ENCODE peak calls at places on chromosome 14, in eight cellular contexts. One of them, this sample, is unnamed.

GRCh38 chr14:72758993-72759392 is 134.9 kb downstream of the DPF3 start:
- DNase-seq in GM10248: no peak
- DNase-seq in endodermal cell: no peak
- DNase-seq in uterus: no peak
- DNase-seq in BE2C: no peak
- DNase-seq in cardiac fibroblast: no peak
- DNase-seq in kidney epithelial cell: no peak
- DNase-seq in suprapubic skin: no peak
- DNase-seq in this sample: no peak

GRCh38 chr14:33914676-33915516 is 36.0 kb downstream of the EGLN3 start:
- DNase-seq in GM10248: no peak
- DNase-seq in endodermal cell: peak; percentile 73
- DNase-seq in uterus: no peak
- DNase-seq in BE2C: no peak
- DNase-seq in cardiac fibroblast: peak; percentile 82
- DNase-seq in kidney epithelial cell: peak; percentile 57
- DNase-seq in suprapubic skin: no peak
- DNase-seq in this sample: no peak

GRCh38 chr14:102616318-102616717 is 23.9 kb downstream of the RCOR1 start:
- DNase-seq in GM10248: no peak
- DNase-seq in endodermal cell: no peak
- DNase-seq in uterus: no peak
- DNase-seq in BE2C: no peak
- DNase-seq in cardiac fibroblast: no peak
- DNase-seq in kidney epithelial cell: no peak
- DNase-seq in suprapubic skin: no peak
- DNase-seq in this sample: no peak

GRCh38 chr14:57057803-57058202 is 210.9 kb downstream of the EXOC5 start:
- DNase-seq in GM10248: no peak
- DNase-seq in endodermal cell: peak; percentile 57
- DNase-seq in uterus: no peak
- DNase-seq in BE2C: no peak
- DNase-seq in cardiac fibroblast: no peak
- DNase-seq in kidney epithelial cell: no peak
- DNase-seq in suprapubic skin: no peak
- DNase-seq in this sample: peak; percentile 6

GRCh38 chr14:68104518-68104917 is 284.9 kb downstream of the RAD51B start:
- DNase-seq in GM10248: no peak
- DNase-seq in endodermal cell: no peak
- DNase-seq in uterus: no peak
- DNase-seq in BE2C: no peak
- DNase-seq in cardiac fibroblast: peak; percentile 83
- DNase-seq in kidney epithelial cell: peak; percentile 84
- DNase-seq in suprapubic skin: no peak
- DNase-seq in this sample: no peak

GRCh38 chr14:80485764-80486163 is 274.5 kb upstream of the DIO2 start:
- DNase-seq in GM10248: no peak
- DNase-seq in endodermal cell: no peak
- DNase-seq in uterus: no peak
- DNase-seq in BE2C: no peak
- DNase-seq in cardiac fibroblast: no peak
- DNase-seq in kidney epithelial cell: no peak
- DNase-seq in suprapubic skin: no peak
- DNase-seq in this sample: no peak

GRCh38 chr14:51650721-51651387 is 856 bp upstream of the FRMD6 start:
- DNase-seq in GM10248: no peak
- DNase-seq in endodermal cell: peak; percentile 70
- DNase-seq in uterus: peak; percentile 40
- DNase-seq in BE2C: no peak
- DNase-seq in cardiac fibroblast: no peak
- DNase-seq in kidney epithelial cell: no peak
- DNase-seq in suprapubic skin: no peak
- DNase-seq in this sample: no peak

GRCh38 chr14:29927596-29928341 is at the start of gene PRKD1:
- DNase-seq in GM10248: peak; percentile 12
- DNase-seq in endodermal cell: peak; percentile 84
- DNase-seq in uterus: peak; percentile 62
- DNase-seq in BE2C: peak; percentile 59
- DNase-seq in cardiac fibroblast: peak; percentile 83
- DNase-seq in kidney epithelial cell: no peak
- DNase-seq in suprapubic skin: no peak
- DNase-seq in this sample: no peak

GRCh38 chr14:72164420-72165150 is 232.4 kb downstream of the RGS6 start:
- DNase-seq in GM10248: peak; percentile 10
- DNase-seq in endodermal cell: no peak
- DNase-seq in uterus: no peak
- DNase-seq in BE2C: no peak
- DNase-seq in cardiac fibroblast: no peak
- DNase-seq in kidney epithelial cell: no peak
- DNase-seq in suprapubic skin: no peak
- DNase-seq in this sample: no peak

GRCh38 chr14:104137297-104138097 is 890 bp upstream of the KIF26A start:
- DNase-seq in GM10248: peak; percentile 87
- DNase-seq in endodermal cell: peak; percentile 95
- DNase-seq in uterus: peak; percentile 40
- DNase-seq in BE2C: peak; percentile 88
- DNase-seq in cardiac fibroblast: peak; percentile 23
- DNase-seq in kidney epithelial cell: no peak
- DNase-seq in suprapubic skin: peak; percentile 83
- DNase-seq in this sample: peak; percentile 94

GRCh38 chr14:72679591-72680151 is 214.2 kb downstream of the DPF3 start:
- DNase-seq in GM10248: no peak
- DNase-seq in endodermal cell: peak; percentile 50
- DNase-seq in uterus: no peak
- DNase-seq in BE2C: peak; percentile 51
- DNase-seq in cardiac fibroblast: no peak
- DNase-seq in kidney epithelial cell: no peak
- DNase-seq in suprapubic skin: no peak
- DNase-seq in this sample: no peak

GRCh38 chr14:100032749-100033148 is 32.5 kb upstream of the EVL start:
- DNase-seq in GM10248: no peak
- DNase-seq in endodermal cell: no peak
- DNase-seq in uterus: no peak
- DNase-seq in BE2C: no peak
- DNase-seq in cardiac fibroblast: no peak
- DNase-seq in kidney epithelial cell: no peak
- DNase-seq in suprapubic skin: no peak
- DNase-seq in this sample: no peak

GRCh38 chr14:100033347-100034052 is 31.7 kb upstream of the EVL start:
- DNase-seq in GM10248: no peak
- DNase-seq in endodermal cell: no peak
- DNase-seq in uterus: no peak
- DNase-seq in BE2C: no peak
- DNase-seq in cardiac fibroblast: no peak
- DNase-seq in kidney epithelial cell: no peak
- DNase-seq in suprapubic skin: no peak
- DNase-seq in this sample: no peak

GRCh38 chr14:100037351-100037750 is 27.9 kb upstream of the EVL start:
- DNase-seq in GM10248: no peak
- DNase-seq in endodermal cell: no peak
- DNase-seq in uterus: no peak
- DNase-seq in BE2C: peak; percentile 49
- DNase-seq in cardiac fibroblast: peak; percentile 75
- DNase-seq in kidney epithelial cell: no peak
- DNase-seq in suprapubic skin: no peak
- DNase-seq in this sample: no peak

GRCh38 chr14:100038065-100038464 is 27.2 kb upstream of the EVL start:
- DNase-seq in GM10248: no peak
- DNase-seq in endodermal cell: no peak
- DNase-seq in uterus: no peak
- DNase-seq in BE2C: peak; percentile 20
- DNase-seq in cardiac fibroblast: no peak
- DNase-seq in kidney epithelial cell: no peak
- DNase-seq in suprapubic skin: no peak
- DNase-seq in this sample: no peak

DNA sequence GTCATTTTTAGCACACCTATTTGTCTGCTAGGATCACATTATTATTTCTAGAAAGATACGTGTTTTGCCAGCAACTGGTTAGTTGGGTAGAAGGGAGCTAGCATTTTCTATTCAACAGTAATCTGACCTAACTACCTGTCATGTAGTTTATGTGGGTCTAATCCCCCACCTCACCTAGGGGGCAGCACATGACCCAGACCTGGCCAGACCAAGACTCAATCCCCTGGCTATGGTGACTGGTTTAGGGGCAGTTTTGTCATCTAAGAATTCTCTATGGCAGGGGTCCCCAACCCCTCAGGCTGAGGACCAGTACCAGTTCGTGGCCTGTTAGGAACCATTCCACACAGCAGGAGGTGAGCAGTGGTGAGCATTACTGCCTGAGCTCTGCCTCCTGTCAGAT is 29.5 kb upstream of the EVL start:
- DNase-seq in GM10248: no peak
- DNase-seq in endodermal cell: peak; percentile 53
- DNase-seq in uterus: no peak
- DNase-seq in BE2C: no peak
- DNase-seq in cardiac fibroblast: no peak
- DNase-seq in kidney epithelial cell: no peak
- DNase-seq in suprapubic skin: no peak
- DNase-seq in this sample: no peak
- TF ChIP-seq CTCF in GM10248: no peak
- TF ChIP-seq CTCF in endodermal cell: peak; percentile 51
- TF ChIP-seq CTCF in uterus: no peak
- TF ChIP-seq CTCF in BE2C: peak; percentile 18
- TF ChIP-seq CTCF in cardiac fibroblast: no peak
- TF ChIP-seq CTCF in kidney epithelial cell: no peak
- TF ChIP-seq CTCF in suprapubic skin: no peak
- TF ChIP-seq CTCF in this sample: no peak

GRCh38 chr14:95886366-95886765 is 9.7 kb downstream of the TUNAR start:
- DNase-seq in GM10248: no peak
- DNase-seq in endodermal cell: no peak
- DNase-seq in uterus: no peak
- DNase-seq in BE2C: no peak
- DNase-seq in cardiac fibroblast: no peak
- DNase-seq in kidney epithelial cell: no peak
- DNase-seq in suprapubic skin: no peak
- DNase-seq in this sample: no peak
- TF ChIP-seq CTCF in GM10248: no peak
- TF ChIP-seq CTCF in endodermal cell: no peak
- TF ChIP-seq CTCF in uterus: no peak
- TF ChIP-seq CTCF in BE2C: no peak
- TF ChIP-seq CTCF in cardiac fibroblast: no peak
- TF ChIP-seq CTCF in kidney epithelial cell: no peak
- TF ChIP-seq CTCF in suprapubic skin: no peak
- TF ChIP-seq CTCF in this sample: no peak

GRCh38 chr14:93048843-93049242 is 66.9 kb downstream of the ITPK1 start:
- DNase-seq in GM10248: no peak
- DNase-seq in endodermal cell: no peak
- DNase-seq in uterus: no peak
- DNase-seq in BE2C: no peak
- DNase-seq in cardiac fibroblast: no peak
- DNase-seq in kidney epithelial cell: no peak
- DNase-seq in suprapubic skin: no peak
- DNase-seq in this sample: no peak
- TF ChIP-seq CTCF in GM10248: no peak
- TF ChIP-seq CTCF in endodermal cell: no peak
- TF ChIP-seq CTCF in uterus: no peak
- TF ChIP-seq CTCF in BE2C: no peak
- TF ChIP-seq CTCF in cardiac fibroblast: no peak
- TF ChIP-seq CTCF in kidney epithelial cell: no peak
- TF ChIP-seq CTCF in suprapubic skin: no peak
- TF ChIP-seq CTCF in this sample: no peak

GRCh38 chr14:35438910-35439713 is 34.6 kb upstream of the NFKBIA start:
- DNase-seq in GM10248: peak; percentile 32
- DNase-seq in endodermal cell: no peak
- DNase-seq in uterus: no peak
- DNase-seq in BE2C: no peak
- DNase-seq in cardiac fibroblast: peak; percentile 22
- DNase-seq in kidney epithelial cell: no peak
- DNase-seq in suprapubic skin: no peak
- DNase-seq in this sample: peak; percentile 17
- TF ChIP-seq CTCF in GM10248: peak; percentile 42
- TF ChIP-seq CTCF in endodermal cell: peak; percentile 82
- TF ChIP-seq CTCF in uterus: no peak
- TF ChIP-seq CTCF in BE2C: peak; percentile 48
- TF ChIP-seq CTCF in cardiac fibroblast: peak; percentile 63
- TF ChIP-seq CTCF in kidney epithelial cell: peak; percentile 60
- TF ChIP-seq CTCF in suprapubic skin: peak; percentile 19
- TF ChIP-seq CTCF in this sample: peak; percentile 43

GRCh38 chr14:90383126-90383730 is 13.6 kb upstream of the CALM1 start:
- DNase-seq in GM10248: peak; percentile 97
- DNase-seq in endodermal cell: peak; percentile 100
- DNase-seq in uterus: peak; percentile 100
- DNase-seq in BE2C: peak; percentile 99
- DNase-seq in cardiac fibroblast: peak; percentile 100
- DNase-seq in kidney epithelial cell: peak; percentile 97
- DNase-seq in suprapubic skin: peak; percentile 100
- DNase-seq in this sample: peak; percentile 94
- TF ChIP-seq CTCF in GM10248: no peak
- TF ChIP-seq CTCF in endodermal cell: peak; percentile 36
- TF ChIP-seq CTCF in uterus: no peak
- TF ChIP-seq CTCF in BE2C: peak; percentile 6
- TF ChIP-seq CTCF in cardiac fibroblast: no peak
- TF ChIP-seq CTCF in kidney epithelial cell: no peak
- TF ChIP-seq CTCF in suprapubic skin: no peak
- TF ChIP-seq CTCF in this sample: peak; percentile 7

This sample was measured in GM13977.